ENCODE peak calls at places on chromosomes 4 and X, in five cellular contexts. I, Y, M, H and S are unnamed samples.

GRCh38 chr4:1583051-1583785 is 100.9 kb downstream of the FAM53A start:
- DNase-seq in M (no peak), I (no peak), Y (no peak), H (no peak), S (no peak)

GRCh38 chrX:39766085-39766726 is 331.6 kb downstream of the BCOR start:
- DNase-seq in Y (no peak), H (no peak), I (no peak), M (no peak), S (no peak)

GRCh38 chr4:138449938-138450337 is 207.8 kb upstream of the SLC7A11 start:
- DNase-seq in H (no peak), M (no peak), I (no peak), Y (no peak), S (no peak)

GRCh38 chr4:83019794-83020497 is 9.3 kb upstream of the LIN54 start:
- DNase-seq in Y (no peak), I (no peak), M (no peak), H (no peak), S (no peak)

GRCh38 chr4:146338512-146338911 is 124.2 kb downstream of the REELD1 start:
- DNase-seq in Y (no peak), I (no peak), M (no peak), H (no peak), S (no peak)

GRCh38 chrX:123475068-123475724 is 257.7 kb downstream of the THOC2 start:
- DNase-seq in H (no peak), Y (no peak), M (no peak), I (no peak), S (no peak)

GRCh38 chr4:67459164-67459563 is 86.1 kb downstream of the CENPC start:
- DNase-seq in H (no peak), I (no peak), Y (no peak), M (no peak), S (no peak)

GRCh38 chrX:136525738-136526606 is 6.0 kb upstream of the VGLL1 start:
- DNase-seq in I (peak; percentile 17), M (peak; percentile 74), H (peak; percentile 74), Y (no peak), S (peak; percentile 80)

GRCh38 chr4:88960576-88960975 is 96.4 kb downstream of the FAM13A start:
- DNase-seq in I (no peak), M (no peak), H (no peak), Y (no peak), S (no peak)

GRCh38 chr4:83535520-83535944 is 376 bp upstream of the GPAT3 start:
- DNase-seq in M (peak; percentile 34), Y (peak; percentile 66), I (no peak), H (peak; percentile 71), S (peak; percentile 79)

GRCh38 chr4:13865871-13866669 is 238.5 kb upstream of the BOD1L1 start:
- DNase-seq in H (no peak), M (no peak), I (no peak), Y (no peak), S (no peak)

GRCh38 chrX:24341795-24342194 is 18.6 kb upstream of the SUPT20HL1 start:
- DNase-seq in Y (no peak), M (no peak), H (no peak), I (no peak), S (no peak)

GRCh38 chrX:9204560-9204959 is 170.6 kb upstream of the FAM9B start:
- DNase-seq in M (no peak), I (no peak), H (no peak), Y (no peak), S (no peak)

GRCh38 chr4:7103599-7104365 is 35.9 kb upstream of the GRPEL1 start:
- DNase-seq in I (peak; percentile 28), M (peak; percentile 87), Y (no peak), H (peak; percentile 86), S (peak; percentile 78)

GRCh38 chr4:117326091-117326490 is 240.7 kb upstream of the TRAM1L1 start:
- DNase-seq in M (no peak), I (no peak), Y (no peak), H (no peak), S (no peak)

GRCh38 chr4:76576824-76577223 is 141.8 kb downstream of the SHROOM3 start:
- DNase-seq in I (no peak), H (no peak), Y (no peak), M (no peak), S (no peak)

GRCh38 chrX:9880237-9880636 is 86.9 kb upstream of the CLDN34 start:
- DNase-seq in M (no peak), I (no peak), H (no peak), Y (no peak), S (no peak)

GRCh38 chrX:142428916-142429315 is 223.8 kb upstream of the MAGEC2 start:
- DNase-seq in Y (no peak), H (no peak), I (no peak), M (no peak), S (no peak)

GRCh38 chr4:78432896-78433295 is 118.7 kb upstream of the ANXA3 start:
- DNase-seq in H (no peak), I (no peak), Y (no peak), M (no peak), S (no peak)

GRCh38 chrX:11786862-11787261 is 28.8 kb downstream of the MSL3 start:
- DNase-seq in I (no peak), Y (no peak), M (no peak), H (no peak), S (no peak)

GRCh38 chr4:120443111-120443510 is 376.5 kb upstream of the MAD2L1 start:
- DNase-seq in I (no peak), M (no peak), Y (no peak), H (no peak), S (no peak)

GRCh38 chr4:121711263-121712000 is 14.7 kb upstream of the ANXA5 start:
- DNase-seq in Y (peak; percentile 77), M (peak; percentile 62), H (peak; percentile 73), I (peak; percentile 36), S (peak; percentile 59)

GRCh38 chr4:25367004-25367621 is 9.9 kb upstream of the ANAPC4 start:
- DNase-seq in M (no peak), H (no peak), I (no peak), Y (no peak), S (no peak)

GRCh38 chr4:102438396-102438795 is 62.8 kb upstream of the NFKB1 start:
- DNase-seq in M (no peak), I (no peak), Y (no peak), H (no peak), S (no peak)

GRCh38 chr4:42568610-42569207 is 88.2 kb downstream of the ATP8A1 start:
- DNase-seq in Y (peak; percentile 59), M (peak; percentile 73), I (peak; percentile 51), H (peak; percentile 72), S (peak; percentile 79)

GRCh38 chrX:70044541-70045245 is 5.0 kb downstream of the AWAT2 start:
- DNase-seq in M (no peak), H (no peak), Y (no peak), I (no peak), S (no peak)

GRCh38 chr4:102447413-102447812 is 53.7 kb upstream of the NFKB1 start:
- DNase-seq in Y (no peak), I (no peak), H (no peak), M (no peak), S (no peak)

GRCh38 chrX:55778322-55778721 is 60.8 kb downstream of the RRAGB start:
- DNase-seq in Y (no peak), I (no peak), M (no peak), H (no peak), S (no peak)

GRCh38 chr4:4771160-4771559 is 88.3 kb upstream of the MSX1 start:
- DNase-seq in Y (no peak), M (peak; percentile 14), I (no peak), H (no peak), S (no peak)

GRCh38 chr4:92235741-92236140 is 68.0 kb upstream of the GRID2 start:
- DNase-seq in M (no peak), I (no peak), Y (no peak), H (no peak), S (no peak)

GRCh38 chr4:38320349-38320707 is 343.7 kb upstream of the KLF3 start:
- DNase-seq in I (no peak), M (peak; percentile 24), Y (no peak), H (no peak), S (peak; percentile 51)

GRCh38 chr4:87054900-87055299 is 120.1 kb downstream of the AFF1 start:
- DNase-seq in H (no peak), M (no peak), Y (no peak), I (no peak), S (peak; percentile 68)

GRCh38 chr4:87053064-87053693 is 118.4 kb downstream of the AFF1 start:
- DNase-seq in I (no peak), Y (no peak), H (no peak), M (no peak), S (no peak)

GRCh38 chr4:87056884-87057283 is 122.1 kb downstream of the AFF1 start:
- DNase-seq in M (no peak), H (peak; percentile 35), Y (no peak), I (no peak), S (no peak)

GRCh38 chr4:87053802-87054767 is 119.3 kb downstream of the AFF1 start:
- DNase-seq in I (no peak), H (no peak), M (no peak), Y (no peak), S (no peak)

GRCh38 chr4:87055340-87055739 is 120.5 kb downstream of the AFF1 start:
- DNase-seq in I (no peak), Y (no peak), M (no peak), H (no peak), S (no peak)
- H3K4me1 ChIP-seq in I (no peaks in the 10 kb centered on the region), Y (peaks cover 23% of the 10 kb centered on the region), M (peaks cover 81% of the 10 kb centered on the region), H (peaks cover 51% of the 10 kb centered on the region), S (peaks cover 91% of the 10 kb centered on the region)

GRCh38 chr4:24279911-24280375 is 304.4 kb downstream of the DHX15 start:
- DNase-seq in Y (no peak), I (no peak), H (no peak), M (no peak), S (no peak)
- TF ChIP-seq POLR2A in Y (no peak), I (no peak), H (no peak), M (no peak), S (no peak)

GRCh38 chr4:153594208-153594607 is 89.9 kb upstream of the TLR2 start:
- DNase-seq in M (no peak), H (no peak), Y (no peak), I (no peak), S (no peak)
- H3K4me1 ChIP-seq in M (no peaks in the 10 kb centered on the region), H (no peaks in the 10 kb centered on the region), Y (no peaks in the 10 kb centered on the region), I (no peaks in the 10 kb centered on the region), S (no peaks in the 10 kb centered on the region)

GRCh38 chrX:2500091-2500680 is 590 bp downstream of the DHRSX start:
- DNase-seq in Y (no peak), M (no peak), I (peak; percentile 27), H (peak; percentile 36), S (peak; percentile 49)

GRCh38 chrX:2499507-2499906 is 1.3 kb downstream of the DHRSX start:
- DNase-seq in Y (no peak), H (no peak), M (no peak), I (no peak), S (no peak)

GRCh38 chrX:2502120-2502667 is 1.4 kb upstream of the DHRSX start:
- DNase-seq in Y (no peak), M (no peak), H (no peak), I (no peak), S (no peak)

GRCh38 chrX:2501246-2502102 is 698 bp upstream of the DHRSX start:
- DNase-seq in Y (no peak), M (no peak), H (no peak), I (no peak), S (no peak)

DNA sequence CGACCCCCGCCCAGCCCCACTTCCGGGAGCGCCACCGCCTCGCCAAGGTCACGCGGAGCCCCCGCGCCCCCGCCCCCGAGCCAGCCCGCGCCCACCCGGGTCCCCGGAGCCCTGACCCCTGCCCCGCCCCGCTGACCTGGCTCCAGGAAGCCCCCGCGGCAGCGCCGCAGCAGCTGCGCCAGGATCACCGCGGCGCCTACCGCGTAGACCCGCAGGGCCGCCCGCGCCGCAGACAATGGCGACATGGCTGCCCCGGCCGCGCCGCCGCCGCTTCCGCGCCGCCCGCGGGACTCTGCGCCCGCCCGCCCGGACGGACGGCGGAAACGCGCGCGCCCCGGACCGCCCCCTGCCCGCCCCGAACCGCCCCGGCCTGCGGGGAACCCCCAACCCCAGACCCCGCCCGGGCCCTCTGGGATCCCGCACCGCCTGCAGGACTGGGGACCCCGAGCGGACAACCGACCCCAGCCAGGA is at the start of the genes DHRSX and ZBED1:
- DNase-seq in I (no peak), H (peak; percentile 48), M (no peak), Y (no peak), S (peak; percentile 33)
- TF ChIP-seq POLR2A in I (no peak), H (no peak), M (no peak), Y (no peak), S (peak; percentile 47)